ENCODE peak calls at places on chromosomes 7 and 10, in six cellular contexts. E is activated CD4-positive, CD25-positive, alpha-beta regulatory T cell; F is activated effector memory CD4-positive, alpha-beta T cell treated with anti-CD3 and anti-CD28 coated beads, Interleukin-2, amount 50 U/mL, for 16 hours; P is stimulated activated CD8-positive, alpha-beta memory T cell treated with anti-CD3 and anti-CD28 coated beads, Interleukin-7, amount 100 ng/mL, for 24 hours; Z is A172; X is NCI-H187. I is an unnamed sample.

GRCh38 chr7:121084748-121085336 is 96.3 kb downstream of the CPED1 start:
- DNase-seq in X (no peak), F (no peak), P (no peak), E (no peak), Z (peak; percentile 91), I (no peak)

GRCh38 chr10:79981673-79982485 is 33.0 kb upstream of the SFTPD start:
- DNase-seq in X (no peak), E (no peak), Z (peak; percentile 60), F (no peak), P (no peak), I (peak; percentile 63)

GRCh38 chr7:148161771-148162170 is 428.8 kb upstream of the C7orf33 start:
- DNase-seq in F (no peak), E (no peak), X (no peak), P (no peak), Z (no peak), I (no peak)

GRCh38 chr10:7432884-7433726 is 22.3 kb upstream of the SFMBT2 start:
- DNase-seq in E (no peak), F (no peak), P (no peak), X (peak; percentile 37), Z (no peak), I (no peak)

GRCh38 chr10:72730462-72730861 is 38.5 kb downstream of the MCU start:
- DNase-seq in Z (no peak), E (no peak), F (no peak), P (no peak), X (no peak), I (no peak)

GRCh38 chr7:37832194-37832593 is 16.2 kb upstream of the NME8 start:
- DNase-seq in E (no peak), Z (peak; percentile 59), X (peak; percentile 22), P (no peak), F (no peak), I (peak; percentile 93)

GRCh38 chr10:118472415-118472814 is 123.0 kb downstream of the PRLHR start:
- DNase-seq in E (no peak), F (no peak), P (no peak), Z (no peak), X (no peak), I (no peak)

GRCh38 chr10:49609283-49610014 is 661 bp upstream of the SLC18A3 start:
- DNase-seq in F (no peak), X (no peak), E (no peak), Z (no peak), P (no peak), I (no peak)